ENCODE peak calls at places on chromosomes 4 and X, in seven cellular contexts. One of them, this sample, is unnamed.

GRCh38 chr4:84547211-84547610 is 35.7 kb upstream of the CDS1 start:
- DNase-seq in ovary: no peak
- DNase-seq in IMR-90: no peak
- DNase-seq in fibroblast of pulmonary artery: peak; percentile 4
- DNase-seq in GM10248: no peak
- DNase-seq in tibial artery: no peak
- DNase-seq in nephron progenitor cell: no peak
- DNase-seq in this sample: no peak

GRCh38 chrX:148381603-148382002 is 118.8 kb upstream of the AFF2 start:
- DNase-seq in IMR-90: no peak
- DNase-seq in nephron progenitor cell: no peak
- DNase-seq in fibroblast of pulmonary artery: no peak
- DNase-seq in tibial artery: no peak
- DNase-seq in ovary: no peak
- DNase-seq in GM10248: no peak
- DNase-seq in this sample: no peak

GRCh38 chrX:103530540-103530939 is 11.3 kb upstream of the RAB40A start:
- DNase-seq in tibial artery: no peak
- DNase-seq in ovary: no peak
- DNase-seq in nephron progenitor cell: no peak
- DNase-seq in GM10248: no peak
- DNase-seq in IMR-90: peak; percentile 6
- DNase-seq in fibroblast of pulmonary artery: no peak
- DNase-seq in this sample: no peak

GRCh38 chr4:53014368-53014767 is 152.3 kb downstream of the RASL11B start:
- DNase-seq in fibroblast of pulmonary artery: no peak
- DNase-seq in GM10248: no peak
- DNase-seq in IMR-90: no peak
- DNase-seq in ovary: no peak
- DNase-seq in nephron progenitor cell: no peak
- DNase-seq in tibial artery: no peak
- DNase-seq in this sample: no peak

GRCh38 chr4:92215471-92215870 is 88.3 kb upstream of the GRID2 start:
- DNase-seq in GM10248: no peak
- DNase-seq in IMR-90: no peak
- DNase-seq in nephron progenitor cell: no peak
- DNase-seq in ovary: no peak
- DNase-seq in tibial artery: no peak
- DNase-seq in fibroblast of pulmonary artery: no peak
- DNase-seq in this sample: no peak

GRCh38 chr4:126777649-126778048 is 855.1 kb upstream of the INTU start:
- DNase-seq in GM10248: no peak
- DNase-seq in fibroblast of pulmonary artery: peak; percentile 44
- DNase-seq in IMR-90: peak; percentile 94
- DNase-seq in ovary: no peak
- DNase-seq in tibial artery: no peak
- DNase-seq in nephron progenitor cell: no peak
- DNase-seq in this sample: no peak

GRCh38 chr4:167721574-167721973 is 370.8 kb upstream of the ANXA10 start:
- DNase-seq in ovary: no peak
- DNase-seq in tibial artery: no peak
- DNase-seq in fibroblast of pulmonary artery: no peak
- DNase-seq in IMR-90: no peak
- DNase-seq in GM10248: no peak
- DNase-seq in nephron progenitor cell: no peak
- DNase-seq in this sample: no peak

GRCh38 chr4:157447195-157447594 is 226.7 kb downstream of the GRIA2 start:
- DNase-seq in GM10248: no peak
- DNase-seq in tibial artery: no peak
- DNase-seq in fibroblast of pulmonary artery: no peak
- DNase-seq in nephron progenitor cell: no peak
- DNase-seq in ovary: no peak
- DNase-seq in IMR-90: no peak
- DNase-seq in this sample: no peak

GRCh38 chr4:69518102-69518501 is 22.4 kb upstream of the UGT2B4 start:
- DNase-seq in fibroblast of pulmonary artery: no peak
- DNase-seq in IMR-90: no peak
- DNase-seq in ovary: no peak
- DNase-seq in tibial artery: no peak
- DNase-seq in GM10248: no peak
- DNase-seq in nephron progenitor cell: no peak
- DNase-seq in this sample: no peak

GRCh38 chr4:55851885-55852284 is 1.6 kb upstream of the EXOC1 start:
- DNase-seq in ovary: no peak
- DNase-seq in GM10248: no peak
- DNase-seq in nephron progenitor cell: no peak
- DNase-seq in fibroblast of pulmonary artery: no peak
- DNase-seq in IMR-90: no peak
- DNase-seq in tibial artery: no peak
- DNase-seq in this sample: no peak

GRCh38 chr4:24742335-24742734 is 53.0 kb upstream of the SOD3 start:
- DNase-seq in GM10248: no peak
- DNase-seq in tibial artery: no peak
- DNase-seq in nephron progenitor cell: no peak
- DNase-seq in ovary: no peak
- DNase-seq in IMR-90: no peak
- DNase-seq in fibroblast of pulmonary artery: no peak
- DNase-seq in this sample: no peak

GRCh38 chrX:70033348-70033747 is 16.4 kb downstream of the AWAT2 start:
- DNase-seq in nephron progenitor cell: peak; percentile 60
- DNase-seq in GM10248: peak; percentile 42
- DNase-seq in tibial artery: no peak
- DNase-seq in ovary: no peak
- DNase-seq in fibroblast of pulmonary artery: peak; percentile 45
- DNase-seq in IMR-90: peak; percentile 21
- DNase-seq in this sample: no peak

GRCh38 chrX:114924846-114925245 is 92.6 kb downstream of the IL13RA2 start:
- DNase-seq in fibroblast of pulmonary artery: peak; percentile 75
- DNase-seq in GM10248: no peak
- DNase-seq in ovary: no peak
- DNase-seq in tibial artery: no peak
- DNase-seq in nephron progenitor cell: no peak
- DNase-seq in IMR-90: peak; percentile 44
- DNase-seq in this sample: no peak

GRCh38 chr4:162939086-162939485 is 227.6 kb downstream of the NAF1 start:
- DNase-seq in ovary: no peak
- DNase-seq in fibroblast of pulmonary artery: no peak
- DNase-seq in GM10248: no peak
- DNase-seq in nephron progenitor cell: no peak
- DNase-seq in tibial artery: no peak
- DNase-seq in IMR-90: no peak
- DNase-seq in this sample: no peak

DNA sequence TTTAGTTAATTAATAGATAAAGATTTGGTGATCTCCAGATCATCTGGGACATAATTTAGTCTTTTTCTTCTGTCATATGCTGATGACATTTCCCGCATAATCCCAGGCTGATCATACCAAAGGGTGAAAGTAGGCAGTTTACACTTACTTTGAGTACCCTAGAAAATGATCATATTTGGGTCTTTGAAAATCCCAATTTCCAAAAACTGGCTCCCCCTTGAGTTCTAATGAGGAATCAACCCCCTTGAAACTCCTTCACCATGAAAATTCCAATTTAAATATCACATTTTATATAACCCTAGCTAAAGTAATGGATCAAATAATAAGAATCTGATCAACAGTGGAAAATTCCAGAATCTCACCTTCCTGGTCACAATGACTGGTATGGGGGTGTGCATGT is 223.4 kb downstream of the NAF1 start:
- DNase-seq in IMR-90: no peak
- DNase-seq in nephron progenitor cell: no peak
- DNase-seq in ovary: no peak
- DNase-seq in fibroblast of pulmonary artery: no peak
- DNase-seq in GM10248: no peak
- DNase-seq in tibial artery: no peak
- DNase-seq in this sample: no peak
- TF ChIP-seq CTCF in IMR-90: no peak
- TF ChIP-seq CTCF in nephron progenitor cell: no peak
- TF ChIP-seq CTCF in ovary: no peak
- TF ChIP-seq CTCF in fibroblast of pulmonary artery: no peak
- TF ChIP-seq CTCF in GM10248: no peak
- TF ChIP-seq CTCF in tibial artery: no peak
- TF ChIP-seq CTCF in this sample: no peak

GRCh38 chr4:27692098-27692679 is 831.5 kb downstream of the STIM2 start:
- DNase-seq in ovary: no peak
- DNase-seq in IMR-90: peak; percentile 29
- DNase-seq in tibial artery: no peak
- DNase-seq in GM10248: peak; percentile 15
- DNase-seq in nephron progenitor cell: peak; percentile 5
- DNase-seq in fibroblast of pulmonary artery: peak; percentile 49
- DNase-seq in this sample: no peak
- TF ChIP-seq CTCF in ovary: no peak
- TF ChIP-seq CTCF in IMR-90: peak; percentile 37
- TF ChIP-seq CTCF in tibial artery: no peak
- TF ChIP-seq CTCF in GM10248: peak; percentile 48
- TF ChIP-seq CTCF in nephron progenitor cell: peak; percentile 53
- TF ChIP-seq CTCF in fibroblast of pulmonary artery: peak; percentile 53
- TF ChIP-seq CTCF in this sample: peak; percentile 68

GRCh38 chr4:108030332-108030731 is 40.6 kb downstream of the HADH start:
- DNase-seq in fibroblast of pulmonary artery: peak; percentile 77
- DNase-seq in GM10248: peak; percentile 76
- DNase-seq in nephron progenitor cell: peak; percentile 44
- DNase-seq in ovary: no peak
- DNase-seq in tibial artery: no peak
- DNase-seq in IMR-90: peak; percentile 76
- DNase-seq in this sample: no peak
- TF ChIP-seq CTCF in fibroblast of pulmonary artery: peak; percentile 60
- TF ChIP-seq CTCF in GM10248: peak; percentile 84
- TF ChIP-seq CTCF in nephron progenitor cell: peak; percentile 51
- TF ChIP-seq CTCF in ovary: no peak
- TF ChIP-seq CTCF in tibial artery: no peak
- TF ChIP-seq CTCF in IMR-90: peak; percentile 71
- TF ChIP-seq CTCF in this sample: no peak

GRCh38 chrX:9682456-9682855 is 83.2 kb downstream of the GPR143 start:
- DNase-seq in tibial artery: no peak
- DNase-seq in IMR-90: peak; percentile 61
- DNase-seq in nephron progenitor cell: no peak
- DNase-seq in GM10248: no peak
- DNase-seq in ovary: peak; percentile 23
- DNase-seq in fibroblast of pulmonary artery: peak; percentile 50
- DNase-seq in this sample: no peak
- TF ChIP-seq CTCF in tibial artery: peak; percentile 7
- TF ChIP-seq CTCF in IMR-90: peak; percentile 49
- TF ChIP-seq CTCF in nephron progenitor cell: no peak
- TF ChIP-seq CTCF in GM10248: no peak
- TF ChIP-seq CTCF in ovary: no peak
- TF ChIP-seq CTCF in fibroblast of pulmonary artery: peak; percentile 25
- TF ChIP-seq CTCF in this sample: no peak

GRCh38 chr4:155542415-155542814 is 124.2 kb upstream of the GUCY1A1 start:
- DNase-seq in tibial artery: no peak
- DNase-seq in fibroblast of pulmonary artery: no peak
- DNase-seq in IMR-90: no peak
- DNase-seq in ovary: no peak
- DNase-seq in nephron progenitor cell: no peak
- DNase-seq in GM10248: no peak
- DNase-seq in this sample: no peak

GRCh38 chr4:155540698-155541097 is 126.0 kb upstream of the GUCY1A1 start:
- DNase-seq in fibroblast of pulmonary artery: no peak
- DNase-seq in IMR-90: no peak
- DNase-seq in tibial artery: no peak
- DNase-seq in nephron progenitor cell: no peak
- DNase-seq in ovary: no peak
- DNase-seq in GM10248: no peak
- DNase-seq in this sample: no peak

GRCh38 chr4:155543126-155543765 is 123.4 kb upstream of the GUCY1A1 start:
- DNase-seq in GM10248: peak; percentile 20
- DNase-seq in ovary: no peak
- DNase-seq in nephron progenitor cell: no peak
- DNase-seq in fibroblast of pulmonary artery: peak; percentile 66
- DNase-seq in tibial artery: no peak
- DNase-seq in IMR-90: peak; percentile 83
- DNase-seq in this sample: no peak

GRCh38 chr4:155541716-155542115 is 124.9 kb upstream of the GUCY1A1 start:
- DNase-seq in IMR-90: peak; percentile 16
- DNase-seq in tibial artery: no peak
- DNase-seq in fibroblast of pulmonary artery: no peak
- DNase-seq in ovary: no peak
- DNase-seq in GM10248: no peak
- DNase-seq in nephron progenitor cell: no peak
- DNase-seq in this sample: no peak

GRCh38 chr4:155539746-155540145 is 126.9 kb upstream of the GUCY1A1 start:
- DNase-seq in tibial artery: no peak
- DNase-seq in GM10248: no peak
- DNase-seq in IMR-90: peak; percentile 55
- DNase-seq in fibroblast of pulmonary artery: no peak
- DNase-seq in nephron progenitor cell: no peak
- DNase-seq in ovary: no peak
- DNase-seq in this sample: no peak
- TF ChIP-seq CTCF in tibial artery: no peak
- TF ChIP-seq CTCF in GM10248: no peak
- TF ChIP-seq CTCF in IMR-90: no peak
- TF ChIP-seq CTCF in fibroblast of pulmonary artery: no peak
- TF ChIP-seq CTCF in nephron progenitor cell: no peak
- TF ChIP-seq CTCF in ovary: no peak
- TF ChIP-seq CTCF in this sample: no peak

DNA sequence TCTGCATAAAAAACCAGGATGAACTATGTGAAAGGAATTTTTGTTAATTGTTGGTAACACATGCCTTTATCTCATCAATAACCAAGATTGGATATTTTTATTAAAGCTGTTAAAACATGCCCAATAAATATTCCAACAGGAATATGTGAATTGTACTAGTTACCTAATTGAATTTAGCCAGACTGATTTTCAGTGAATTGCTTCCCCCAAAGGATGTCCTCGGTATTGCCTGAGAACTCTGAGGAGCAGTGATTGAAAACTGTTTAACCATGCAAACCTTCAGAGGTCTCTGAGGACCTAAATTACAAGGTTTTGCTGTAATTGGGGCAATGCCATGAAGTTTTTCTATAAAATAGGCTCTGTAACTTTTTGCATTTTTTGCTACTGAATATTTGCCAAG is 66.6 kb downstream of the BLTP1 start:
- DNase-seq in tibial artery: no peak
- DNase-seq in IMR-90: peak; percentile 7
- DNase-seq in nephron progenitor cell: no peak
- DNase-seq in ovary: no peak
- DNase-seq in fibroblast of pulmonary artery: peak; percentile 21
- DNase-seq in GM10248: no peak
- DNase-seq in this sample: no peak
- TF ChIP-seq CTCF in tibial artery: peak; percentile 25
- TF ChIP-seq CTCF in IMR-90: peak; percentile 42
- TF ChIP-seq CTCF in nephron progenitor cell: peak; percentile 34
- TF ChIP-seq CTCF in ovary: no peak
- TF ChIP-seq CTCF in fibroblast of pulmonary artery: peak; percentile 44
- TF ChIP-seq CTCF in GM10248: no peak
- TF ChIP-seq CTCF in this sample: peak; percentile 11